ENCODE peak calls at places on chromosomes 13 and 19, in eight cellular contexts. One of them, this sample, is unnamed.

GRCh38 chr13:30421093-30422055 is 919 bp upstream of the UBE2L5 start:
- DNase-seq in CD4-positive, alpha-beta memory T cell: peak; percentile 16
- DNase-seq in Peyer's patch: peak; percentile 64
- DNase-seq in mammary epithelial cell: peak; percentile 85
- DNase-seq in tibial artery: peak; percentile 97
- DNase-seq in NT2/D1: peak; percentile 27
- DNase-seq in ascending aorta: peak; percentile 95
- DNase-seq in heart right ventricle: peak; percentile 86
- DNase-seq in this sample: peak; percentile 85

GRCh38 chr19:17751103-17751911 is at the start of gene FCHO1:
- DNase-seq in CD4-positive, alpha-beta memory T cell: peak; percentile 85
- DNase-seq in Peyer's patch: peak; percentile 95
- DNase-seq in mammary epithelial cell: no peak
- DNase-seq in tibial artery: peak; percentile 71
- DNase-seq in NT2/D1: no peak
- DNase-seq in ascending aorta: peak; percentile 73
- DNase-seq in heart right ventricle: peak; percentile 37
- DNase-seq in this sample: no peak

GRCh38 chr13:78593652-78594494 is 9.5 kb downstream of the POU4F1 start:
- DNase-seq in CD4-positive, alpha-beta memory T cell: no peak
- DNase-seq in Peyer's patch: no peak
- DNase-seq in mammary epithelial cell: no peak
- DNase-seq in tibial artery: no peak
- DNase-seq in NT2/D1: no peak
- DNase-seq in ascending aorta: no peak
- DNase-seq in heart right ventricle: no peak
- DNase-seq in this sample: no peak

GRCh38 chr13:99390601-99391000 is 83.4 kb upstream of the GPR183 start:
- DNase-seq in CD4-positive, alpha-beta memory T cell: no peak
- DNase-seq in Peyer's patch: peak; percentile 2
- DNase-seq in mammary epithelial cell: no peak
- DNase-seq in tibial artery: no peak
- DNase-seq in NT2/D1: no peak
- DNase-seq in ascending aorta: no peak
- DNase-seq in heart right ventricle: no peak
- DNase-seq in this sample: no peak

GRCh38 chr13:42654760-42655159 is 80.8 kb downstream of the TNFSF11 start:
- DNase-seq in CD4-positive, alpha-beta memory T cell: no peak
- DNase-seq in Peyer's patch: no peak
- DNase-seq in mammary epithelial cell: no peak
- DNase-seq in tibial artery: no peak
- DNase-seq in NT2/D1: no peak
- DNase-seq in ascending aorta: no peak
- DNase-seq in heart right ventricle: no peak
- DNase-seq in this sample: no peak

GRCh38 chr13:28037399-28037798 is 48.9 kb upstream of the URAD start:
- DNase-seq in CD4-positive, alpha-beta memory T cell: no peak
- DNase-seq in Peyer's patch: no peak
- DNase-seq in mammary epithelial cell: peak; percentile 47
- DNase-seq in tibial artery: no peak
- DNase-seq in NT2/D1: no peak
- DNase-seq in ascending aorta: no peak
- DNase-seq in heart right ventricle: no peak
- DNase-seq in this sample: no peak

GRCh38 chr19:6116749-6117430 is 6.6 kb upstream of the RFX2 start:
- DNase-seq in CD4-positive, alpha-beta memory T cell: no peak
- DNase-seq in Peyer's patch: no peak
- DNase-seq in mammary epithelial cell: no peak
- DNase-seq in tibial artery: no peak
- DNase-seq in NT2/D1: no peak
- DNase-seq in ascending aorta: no peak
- DNase-seq in heart right ventricle: no peak
- DNase-seq in this sample: no peak

GRCh38 chr13:66322193-66322592 is 907.9 kb downstream of the PCDH9 start:
- DNase-seq in CD4-positive, alpha-beta memory T cell: no peak
- DNase-seq in Peyer's patch: no peak
- DNase-seq in mammary epithelial cell: no peak
- DNase-seq in tibial artery: no peak
- DNase-seq in NT2/D1: no peak
- DNase-seq in ascending aorta: no peak
- DNase-seq in heart right ventricle: no peak
- DNase-seq in this sample: no peak

GRCh38 chr13:96792736-96793444 is 201.4 kb downstream of the OXGR1 start:
- DNase-seq in CD4-positive, alpha-beta memory T cell: no peak
- DNase-seq in Peyer's patch: no peak
- DNase-seq in mammary epithelial cell: no peak
- DNase-seq in tibial artery: no peak
- DNase-seq in NT2/D1: no peak
- DNase-seq in ascending aorta: no peak
- DNase-seq in heart right ventricle: no peak
- DNase-seq in this sample: no peak

GRCh38 chr13:76029088-76029487 is 393.0 kb downstream of the LMO7 start:
- DNase-seq in CD4-positive, alpha-beta memory T cell: no peak
- DNase-seq in Peyer's patch: no peak
- DNase-seq in mammary epithelial cell: no peak
- DNase-seq in tibial artery: no peak
- DNase-seq in NT2/D1: no peak
- DNase-seq in ascending aorta: no peak
- DNase-seq in heart right ventricle: no peak
- DNase-seq in this sample: no peak

GRCh38 chr13:26390203-26390602 is 136.3 kb downstream of the CDK8 start:
- DNase-seq in CD4-positive, alpha-beta memory T cell: no peak
- DNase-seq in Peyer's patch: no peak
- DNase-seq in mammary epithelial cell: no peak
- DNase-seq in tibial artery: no peak
- DNase-seq in NT2/D1: no peak
- DNase-seq in ascending aorta: no peak
- DNase-seq in heart right ventricle: no peak
- DNase-seq in this sample: no peak

DNA sequence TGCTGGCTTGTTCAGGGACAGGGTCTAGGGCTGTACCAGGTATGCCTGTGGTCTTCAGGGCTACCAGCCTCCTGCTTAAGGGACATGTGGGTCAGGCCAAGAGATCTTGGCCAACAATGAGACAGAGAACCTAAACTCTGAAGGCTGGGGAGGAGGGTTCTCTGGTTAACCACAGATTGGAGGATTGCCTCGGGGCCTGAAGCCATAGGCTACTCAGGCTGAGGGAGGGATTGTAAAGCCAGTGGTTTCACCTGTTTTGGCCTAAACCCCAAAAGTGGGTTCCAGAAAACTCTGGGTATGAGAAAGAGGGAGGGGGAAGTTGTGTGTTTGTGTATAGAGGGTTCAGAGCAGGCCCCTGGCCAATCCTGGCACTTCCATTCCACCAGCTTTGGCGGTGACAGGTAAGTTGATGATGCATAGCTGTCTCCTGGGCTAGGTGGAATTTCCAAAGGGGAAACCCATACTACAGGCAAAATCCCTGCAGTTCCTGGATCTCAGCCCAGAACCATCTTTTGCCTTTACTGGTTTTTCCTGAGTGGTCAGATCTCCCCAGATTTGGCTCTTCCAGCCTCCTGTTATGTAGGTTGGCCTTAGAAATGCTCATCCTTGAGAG is 13.5 kb upstream of the CCDC97 start:
- DNase-seq in CD4-positive, alpha-beta memory T cell: no peak
- DNase-seq in Peyer's patch: no peak
- DNase-seq in mammary epithelial cell: peak; percentile 91
- DNase-seq in tibial artery: no peak
- DNase-seq in NT2/D1: no peak
- DNase-seq in ascending aorta: no peak
- DNase-seq in heart right ventricle: no peak
- DNase-seq in this sample: no peak
- H3K4me1 ChIP-seq in CD4-positive, alpha-beta memory T cell: peaks cover 65% of the 10 kb centered on the region
- H3K4me1 ChIP-seq in Peyer's patch: peaks cover 35% of the 10 kb centered on the region
- H3K4me1 ChIP-seq in mammary epithelial cell: peaks cover 10% of the 10 kb centered on the region
- H3K4me1 ChIP-seq in tibial artery: peaks cover 56% of the 10 kb centered on the region
- H3K4me1 ChIP-seq in NT2/D1: no peaks in the 10 kb centered on the region
- H3K4me1 ChIP-seq in ascending aorta: peaks cover 29% of the 10 kb centered on the region
- H3K4me1 ChIP-seq in heart right ventricle: peaks cover 54% of the 10 kb centered on the region
- H3K4me1 ChIP-seq in this sample: no peaks in the 10 kb centered on the region

DNA sequence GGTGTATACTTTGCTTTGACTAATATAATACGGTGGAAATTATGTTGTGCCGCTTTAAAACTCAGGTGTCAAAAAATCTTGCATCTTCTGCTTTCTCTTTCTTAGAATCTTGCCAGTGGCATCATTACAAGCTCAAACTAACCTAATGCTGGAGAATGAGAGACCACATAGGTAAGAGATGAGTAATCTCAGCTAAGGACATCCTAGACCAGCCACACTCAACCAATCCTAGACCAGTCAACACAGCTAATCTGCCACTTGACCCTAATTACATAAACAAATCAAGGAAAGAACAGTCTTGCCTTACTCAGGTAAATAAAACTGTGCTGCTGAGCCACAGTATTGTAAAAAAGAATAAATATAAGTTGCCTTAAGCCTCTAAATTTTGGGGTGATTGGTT is 1323.9 kb upstream of the SPRY2 start:
- DNase-seq in CD4-positive, alpha-beta memory T cell: no peak
- DNase-seq in Peyer's patch: no peak
- DNase-seq in mammary epithelial cell: no peak
- DNase-seq in tibial artery: no peak
- DNase-seq in NT2/D1: no peak
- DNase-seq in ascending aorta: no peak
- DNase-seq in heart right ventricle: no peak
- DNase-seq in this sample: no peak
- H3K4me3 ChIP-seq in CD4-positive, alpha-beta memory T cell: no peak overlapping the region
- H3K4me3 ChIP-seq in Peyer's patch: no peak overlapping the region
- H3K4me3 ChIP-seq in mammary epithelial cell: no peak overlapping the region
- H3K4me3 ChIP-seq in tibial artery: no peak overlapping the region
- H3K4me3 ChIP-seq in NT2/D1: no peak overlapping the region
- H3K4me3 ChIP-seq in ascending aorta: no peak overlapping the region
- H3K4me3 ChIP-seq in heart right ventricle: no peak overlapping the region
- H3K4me3 ChIP-seq in this sample: no peak overlapping the region

GRCh38 chr19:28960586-28960985 is 252.4 kb downstream of the UQCRFS1 start:
- DNase-seq in CD4-positive, alpha-beta memory T cell: no peak
- DNase-seq in Peyer's patch: no peak
- DNase-seq in mammary epithelial cell: no peak
- DNase-seq in tibial artery: no peak
- DNase-seq in NT2/D1: no peak
- DNase-seq in ascending aorta: no peak
- DNase-seq in heart right ventricle: no peak
- DNase-seq in this sample: no peak

GRCh38 chr19:28961772-28962500 is 251.0 kb downstream of the UQCRFS1 start:
- DNase-seq in CD4-positive, alpha-beta memory T cell: no peak
- DNase-seq in Peyer's patch: no peak
- DNase-seq in mammary epithelial cell: no peak
- DNase-seq in tibial artery: no peak
- DNase-seq in NT2/D1: no peak
- DNase-seq in ascending aorta: no peak
- DNase-seq in heart right ventricle: no peak
- DNase-seq in this sample: no peak

GRCh38 chr19:28960986-28961705 is 251.8 kb downstream of the UQCRFS1 start:
- DNase-seq in CD4-positive, alpha-beta memory T cell: no peak
- DNase-seq in Peyer's patch: no peak
- DNase-seq in mammary epithelial cell: peak; percentile 1
- DNase-seq in tibial artery: no peak
- DNase-seq in NT2/D1: no peak
- DNase-seq in ascending aorta: no peak
- DNase-seq in heart right ventricle: no peak
- DNase-seq in this sample: no peak

GRCh38 chr19:28964500-28964899 is 248.5 kb downstream of the UQCRFS1 start:
- DNase-seq in CD4-positive, alpha-beta memory T cell: no peak
- DNase-seq in Peyer's patch: no peak
- DNase-seq in mammary epithelial cell: no peak
- DNase-seq in tibial artery: no peak
- DNase-seq in NT2/D1: no peak
- DNase-seq in ascending aorta: no peak
- DNase-seq in heart right ventricle: no peak
- DNase-seq in this sample: no peak

DNA sequence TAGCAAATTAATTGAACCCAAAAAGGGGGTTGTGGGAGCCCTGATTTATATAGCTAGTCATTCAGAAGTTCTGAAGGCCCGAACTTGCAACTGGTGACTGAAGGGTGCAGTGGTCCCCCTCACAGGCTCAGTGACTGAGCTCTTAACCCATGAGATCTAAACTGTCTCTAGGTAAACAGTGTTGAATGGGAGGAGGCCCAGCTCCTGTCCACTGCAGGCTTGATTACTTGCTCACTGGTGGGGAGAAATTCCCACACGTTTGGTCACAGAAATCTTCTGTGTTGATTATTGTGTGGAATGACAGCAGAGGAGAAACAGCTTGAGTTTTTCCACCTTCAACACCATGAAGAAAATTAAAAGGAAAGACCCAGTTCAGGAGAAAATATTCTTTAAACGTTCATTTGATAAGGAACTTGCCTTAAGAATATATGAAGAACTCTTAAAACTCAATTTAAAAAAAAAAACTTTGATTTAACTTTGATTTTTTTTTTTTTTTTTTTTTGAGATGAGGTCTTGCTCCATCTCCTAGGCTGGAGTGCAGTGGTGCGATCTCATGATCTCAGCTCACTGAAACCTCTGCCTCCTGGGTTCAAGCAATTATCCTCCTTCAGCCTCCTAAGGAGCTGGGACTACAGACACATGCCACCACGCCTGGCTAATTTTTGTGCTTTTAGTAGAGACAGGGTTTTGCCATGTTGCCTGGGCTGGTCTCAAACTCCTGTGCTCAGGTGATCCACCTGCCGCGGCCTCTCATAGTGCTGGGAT is 249.3 kb downstream of the UQCRFS1 start:
- DNase-seq in CD4-positive, alpha-beta memory T cell: no peak
- DNase-seq in Peyer's patch: no peak
- DNase-seq in mammary epithelial cell: no peak
- DNase-seq in tibial artery: no peak
- DNase-seq in NT2/D1: no peak
- DNase-seq in ascending aorta: no peak
- DNase-seq in heart right ventricle: no peak
- DNase-seq in this sample: no peak
- H3K4me1 ChIP-seq in CD4-positive, alpha-beta memory T cell: no peaks in the 10 kb centered on the region
- H3K4me1 ChIP-seq in Peyer's patch: no peaks in the 10 kb centered on the region
- H3K4me1 ChIP-seq in mammary epithelial cell: no peaks in the 10 kb centered on the region
- H3K4me1 ChIP-seq in tibial artery: peaks cover 13% of the 10 kb centered on the region
- H3K4me1 ChIP-seq in NT2/D1: no peaks in the 10 kb centered on the region
- H3K4me1 ChIP-seq in ascending aorta: no peaks in the 10 kb centered on the region
- H3K4me1 ChIP-seq in heart right ventricle: no peaks in the 10 kb centered on the region
- H3K4me1 ChIP-seq in this sample: peaks cover 14% of the 10 kb centered on the region

GRCh38 chr19:2040647-2041435 is 10.2 kb downstream of the MKNK2 start:
- DNase-seq in CD4-positive, alpha-beta memory T cell: no peak
- DNase-seq in Peyer's patch: no peak
- DNase-seq in mammary epithelial cell: no peak
- DNase-seq in tibial artery: no peak
- DNase-seq in NT2/D1: no peak
- DNase-seq in ascending aorta: no peak
- DNase-seq in heart right ventricle: peak; percentile 16
- DNase-seq in this sample: no peak

GRCh38 chr19:2043269-2043641 is 7.8 kb downstream of the MKNK2 start:
- DNase-seq in CD4-positive, alpha-beta memory T cell: no peak
- DNase-seq in Peyer's patch: no peak
- DNase-seq in mammary epithelial cell: no peak
- DNase-seq in tibial artery: no peak
- DNase-seq in NT2/D1: no peak
- DNase-seq in ascending aorta: peak; percentile 65
- DNase-seq in heart right ventricle: peak; percentile 45
- DNase-seq in this sample: no peak

GRCh38 chr19:2042485-2043268 is 8.4 kb downstream of the MKNK2 start:
- DNase-seq in CD4-positive, alpha-beta memory T cell: no peak
- DNase-seq in Peyer's patch: no peak
- DNase-seq in mammary epithelial cell: no peak
- DNase-seq in tibial artery: no peak
- DNase-seq in NT2/D1: no peak
- DNase-seq in ascending aorta: no peak
- DNase-seq in heart right ventricle: peak; percentile 45
- DNase-seq in this sample: no peak

GRCh38 chr19:2041436-2041685 is 9.7 kb downstream of the MKNK2 start:
- DNase-seq in CD4-positive, alpha-beta memory T cell: no peak
- DNase-seq in Peyer's patch: no peak
- DNase-seq in mammary epithelial cell: no peak
- DNase-seq in tibial artery: no peak
- DNase-seq in NT2/D1: no peak
- DNase-seq in ascending aorta: no peak
- DNase-seq in heart right ventricle: peak; percentile 23
- DNase-seq in this sample: no peak

GRCh38 chr19:2041686-2042484 is 9.2 kb downstream of the MKNK2 start:
- DNase-seq in CD4-positive, alpha-beta memory T cell: peak; percentile 99
- DNase-seq in Peyer's patch: peak; percentile 98
- DNase-seq in mammary epithelial cell: peak; percentile 96
- DNase-seq in tibial artery: peak; percentile 99
- DNase-seq in NT2/D1: peak; percentile 93
- DNase-seq in ascending aorta: peak; percentile 99
- DNase-seq in heart right ventricle: peak; percentile 95
- DNase-seq in this sample: peak; percentile 97
- H3K4me3 ChIP-seq in CD4-positive, alpha-beta memory T cell: peak overlapping the region; percentile 36
- H3K4me3 ChIP-seq in Peyer's patch: peak overlapping the region; percentile 20
- H3K4me3 ChIP-seq in mammary epithelial cell: no peak overlapping the region
- H3K4me3 ChIP-seq in tibial artery: peak overlapping the region; percentile 40
- H3K4me3 ChIP-seq in NT2/D1: peak overlapping the region; percentile 15
- H3K4me3 ChIP-seq in ascending aorta: peak overlapping the region; percentile 4
- H3K4me3 ChIP-seq in heart right ventricle: peak overlapping the region; percentile 28
- H3K4me3 ChIP-seq in this sample: peak overlapping the region; percentile 31

This sample was measured in right atrium auricular region.